ENCODE peak calls at places on chromosome 11, in five cellular contexts. Z, I, D, T and B are unnamed samples.

GRCh38 chr11:133955091-133955846 is 1.5 kb downstream of the IGSF9B start:
- DNase-seq in Z (peak), I (no peak), D (peak), T (peak), B (no peak)

GRCh38 chr11:78190374-78190773 is 1.7 kb downstream of the USP35 start:
- DNase-seq in Z (no peak), I (no peak), D (no peak), T (no peak), B (no peak)

GRCh38 chr11:72245232-72245816 is 1.3 kb upstream of the PHOX2A start:
- DNase-seq in Z (no peak), I (no peak), D (no peak), T (no peak), B (no peak)

GRCh38 chr11:13663631-13664071 is 4.8 kb upstream of the FAR1 start:
- DNase-seq in Z (no peak), I (no peak), D (no peak), T (no peak), B (peak)

GRCh38 chr11:111001091-111001430 is 244.5 kb upstream of the POU2AF2 start:
- DNase-seq in Z (no peak), I (no peak), D (no peak), T (no peak), B (no peak)

GRCh38 chr11:132992838-132993680 is 539.2 kb downstream of the OPCML start:
- DNase-seq in Z (no peak), I (peak), D (peak), T (no peak), B (no peak)

GRCh38 chr11:67051945-67052488 is 4.6 kb upstream of the RHOD start:
- DNase-seq in Z (no peak), I (no peak), D (no peak), T (no peak), B (no peak)

GRCh38 chr11:8230921-8231847 is 32.5 kb downstream of the LMO1 start:
- DNase-seq in Z (no peak), I (no peak), D (no peak), T (no peak), B (no peak)

GRCh38 chr11:34274712-34275398 is 83.0 kb downstream of the ABTB2 start:
- DNase-seq in Z (no peak), I (peak), D (peak), T (no peak), B (peak)

GRCh38 chr11:66891849-66892660 is 35.2 kb downstream of the LRFN4 start:
- DNase-seq in Z (no peak), I (peak), D (peak), T (no peak), B (peak)

GRCh38 chr11:20363500-20364411 is at the start of gene HTATIP2:
- DNase-seq in Z (peak), I (peak), D (peak), T (peak), B (no peak)

GRCh38 chr11:114586797-114587196 is 8.8 kb downstream of the NXPE4 start:
- DNase-seq in Z (no peak), I (peak), D (no peak), T (no peak), B (no peak)

GRCh38 chr11:72195921-72196320 is 4.0 kb downstream of the FOLR1 start:
- DNase-seq in Z (no peak), I (no peak), D (no peak), T (no peak), B (no peak)

GRCh38 chr11:130415719-130416536 is 12.5 kb downstream of the ADAMTS8 start:
- DNase-seq in Z (no peak), I (no peak), D (peak), T (no peak), B (no peak)

GRCh38 chr11:66510271-66510989 is at the start of gene BBS1:
- DNase-seq in Z (peak), I (peak), D (peak), T (peak), B (no peak)

GRCh38 chr11:12131943-12132789 is 21.8 kb downstream of the MICAL2 start:
- DNase-seq in Z (no peak), I (no peak), D (no peak), T (no peak), B (no peak)
- H3K27ac ChIP-seq in Z (no peak), I (no peak), D (no peak), T (no peak), B (peak)

DNA sequence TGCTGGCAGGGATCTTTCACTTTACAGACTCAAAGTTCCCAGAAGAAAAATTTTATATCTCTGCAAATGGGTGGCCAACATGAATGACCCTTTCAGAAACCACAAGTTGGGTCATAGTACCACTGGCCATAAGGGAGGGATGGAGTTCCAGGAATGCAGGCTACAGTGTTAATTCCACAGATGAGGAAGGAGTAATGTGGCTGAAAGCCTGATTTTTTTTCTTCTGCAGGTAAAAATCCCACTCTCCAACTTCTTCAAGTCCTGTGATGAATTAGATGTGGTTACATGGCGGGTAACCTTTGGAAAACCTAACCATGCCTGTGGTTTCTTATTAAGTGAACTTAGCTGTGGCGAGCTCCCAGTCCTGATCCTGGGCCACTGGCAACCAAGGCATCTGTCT is 103.2 kb downstream of the SLC1A2 start:
- DNase-seq in Z (no peak), I (no peak), D (no peak), T (no peak), B (no peak)
- H3K27ac ChIP-seq in Z (no peak), I (no peak), D (no peak), T (no peak), B (no peak)

DNA sequence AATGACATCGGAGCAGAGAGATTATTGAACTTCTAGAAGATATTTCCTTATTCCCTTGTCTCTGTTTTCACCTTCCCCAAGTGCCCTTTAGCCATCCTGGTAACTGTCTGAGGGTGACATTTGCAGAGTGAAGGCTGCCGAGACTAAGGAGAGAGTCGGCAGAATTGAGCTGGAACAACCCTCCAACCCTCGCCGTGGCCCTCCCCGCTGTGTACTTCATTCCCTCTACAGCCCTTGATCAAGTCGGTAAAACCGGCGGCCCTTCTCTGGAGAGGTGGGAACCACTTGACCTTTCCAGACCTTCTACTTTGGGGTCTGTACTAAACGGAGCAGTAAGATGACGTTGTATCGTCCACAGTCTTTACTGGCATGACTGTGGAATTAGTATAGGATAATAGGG is 26.1 kb downstream of the OR8B12 start:
- DNase-seq in Z (no peak), I (no peak), D (no peak), T (no peak), B (no peak)
- H3K27ac ChIP-seq in Z (no peak), I (no peak), D (peak), T (no peak), B (no peak)

GRCh38 chr11:62438641-62439040 is 19.8 kb downstream of the SCGB1A1 start:
- DNase-seq in Z (no peak), I (no peak), D (no peak), T (no peak), B (no peak)

GRCh38 chr11:62437616-62438015 is 18.8 kb downstream of the SCGB1A1 start:
- DNase-seq in Z (no peak), I (no peak), D (no peak), T (no peak), B (no peak)

GRCh38 chr11:62435741-62436485 is 17.1 kb downstream of the SCGB1A1 start:
- DNase-seq in Z (no peak), I (no peak), D (peak), T (no peak), B (no peak)

GRCh38 chr11:62443390-62444201 is 24.8 kb downstream of the SCGB1A1 start:
- DNase-seq in Z (no peak), I (no peak), D (no peak), T (no peak), B (no peak)

DNA sequence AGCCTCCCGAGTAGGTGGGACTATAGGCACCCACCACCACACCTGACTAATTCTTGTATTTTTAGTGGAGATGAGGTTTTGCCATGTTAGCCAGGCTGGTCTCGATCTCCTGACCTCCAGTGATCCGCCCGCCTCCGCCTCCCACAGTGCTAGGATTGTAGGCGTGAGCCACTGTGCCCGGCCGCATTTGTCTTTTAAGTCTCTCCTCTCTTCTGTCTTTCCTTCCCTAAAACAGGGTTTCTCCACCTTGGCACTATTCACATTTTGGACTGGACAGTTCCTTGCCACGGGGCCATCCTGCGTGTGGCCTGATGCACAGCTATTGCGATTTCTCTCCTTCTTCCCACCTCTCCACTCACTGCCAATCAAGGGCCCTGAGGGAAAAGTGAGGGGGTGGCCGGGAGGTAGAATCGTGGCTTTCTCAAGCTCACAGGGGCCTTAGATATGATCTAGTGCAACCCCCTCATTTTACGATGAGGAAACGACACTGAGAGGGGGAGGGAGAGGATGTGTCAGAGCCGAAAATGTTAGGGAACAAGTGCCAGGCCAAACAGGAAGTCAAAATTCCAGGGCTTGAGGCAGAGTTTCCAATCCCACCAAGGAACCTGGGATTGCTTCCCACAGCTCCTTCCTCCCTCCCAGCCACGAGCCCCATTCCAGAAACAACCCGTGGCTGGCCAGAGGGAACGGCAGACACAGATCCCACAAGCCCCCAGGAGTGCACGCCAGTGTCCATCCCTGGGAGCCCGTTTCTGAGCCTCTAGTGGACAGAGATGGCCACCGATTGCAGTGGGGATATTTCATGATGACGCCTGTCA is 21.2 kb downstream of the SCGB1A1 start:
- DNase-seq in Z (no peak), I (no peak), D (peak), T (no peak), B (no peak)
- H3K27ac ChIP-seq in Z (no peak), I (no peak), D (peak), T (no peak), B (no peak)

GRCh38 chr11:12120031-12121008 is 9.9 kb downstream of the MICAL2 start:
- DNase-seq in Z (no peak), I (no peak), D (no peak), T (no peak), B (no peak)
- H3K27ac ChIP-seq in Z (no peak), I (no peak), D (no peak), T (no peak), B (peak)